ENCODE peak calls at places on chromosomes 12 and 14, in nine cellular contexts. One of them, this sample, is unnamed.

GRCh38 chr14:37480446-37481290 is 114.4 kb downstream of the FOXA1 start:
- DNase-seq in hypothalamus: no peak
- DNase-seq in adipocyte: no peak
- DNase-seq in fibroblast of the aortic adventitia: no peak
- DNase-seq in kidney tubule cell: no peak
- DNase-seq in amygdala: no peak
- DNase-seq in anterior cingulate cortex: no peak
- DNase-seq in H9: no peak
- DNase-seq in HFF-Myc: peak; percentile 33
- DNase-seq in this sample: peak; percentile 4

GRCh38 chr12:51339750-51340149 is 6.7 kb downstream of the CELA1 start:
- DNase-seq in hypothalamus: no peak
- DNase-seq in adipocyte: no peak
- DNase-seq in fibroblast of the aortic adventitia: no peak
- DNase-seq in kidney tubule cell: no peak
- DNase-seq in amygdala: no peak
- DNase-seq in anterior cingulate cortex: no peak
- DNase-seq in H9: no peak
- DNase-seq in HFF-Myc: no peak
- DNase-seq in this sample: no peak

GRCh38 chr12:7122876-7123769 is 5.6 kb downstream of the RBP5 start:
- DNase-seq in hypothalamus: no peak
- DNase-seq in adipocyte: no peak
- DNase-seq in fibroblast of the aortic adventitia: no peak
- DNase-seq in kidney tubule cell: no peak
- DNase-seq in amygdala: no peak
- DNase-seq in anterior cingulate cortex: no peak
- DNase-seq in H9: no peak
- DNase-seq in HFF-Myc: no peak
- DNase-seq in this sample: no peak

GRCh38 chr14:101373690-101374295 is 187.5 kb upstream of the DIO3 start:
- DNase-seq in hypothalamus: no peak
- DNase-seq in adipocyte: no peak
- DNase-seq in fibroblast of the aortic adventitia: no peak
- DNase-seq in kidney tubule cell: no peak
- DNase-seq in amygdala: no peak
- DNase-seq in anterior cingulate cortex: no peak
- DNase-seq in H9: no peak
- DNase-seq in HFF-Myc: no peak
- DNase-seq in this sample: no peak

GRCh38 chr14:58193542-58193941 is 6.4 kb upstream of the ACTR10 start:
- DNase-seq in hypothalamus: no peak
- DNase-seq in adipocyte: no peak
- DNase-seq in fibroblast of the aortic adventitia: no peak
- DNase-seq in kidney tubule cell: peak; percentile 41
- DNase-seq in amygdala: no peak
- DNase-seq in anterior cingulate cortex: no peak
- DNase-seq in H9: no peak
- DNase-seq in HFF-Myc: no peak
- DNase-seq in this sample: peak; percentile 31

GRCh38 chr12:23884909-23885308 is 64.6 kb downstream of the SOX5 start:
- DNase-seq in hypothalamus: no peak
- DNase-seq in adipocyte: no peak
- DNase-seq in fibroblast of the aortic adventitia: no peak
- DNase-seq in kidney tubule cell: no peak
- DNase-seq in amygdala: no peak
- DNase-seq in anterior cingulate cortex: no peak
- DNase-seq in H9: no peak
- DNase-seq in HFF-Myc: no peak
- DNase-seq in this sample: no peak

GRCh38 chr14:54568821-54569591 is 2.1 kb downstream of the SAMD4A start:
- DNase-seq in hypothalamus: no peak
- DNase-seq in adipocyte: peak; percentile 63
- DNase-seq in fibroblast of the aortic adventitia: peak; percentile 32
- DNase-seq in kidney tubule cell: peak; percentile 16
- DNase-seq in amygdala: no peak
- DNase-seq in anterior cingulate cortex: peak; percentile 42
- DNase-seq in H9: no peak
- DNase-seq in HFF-Myc: no peak
- DNase-seq in this sample: peak; percentile 42

GRCh38 chr14:74917646-74918081 is 5.4 kb downstream of the RPS6KL1 start:
- DNase-seq in hypothalamus: peak; percentile 49
- DNase-seq in adipocyte: no peak
- DNase-seq in fibroblast of the aortic adventitia: peak; percentile 42
- DNase-seq in kidney tubule cell: no peak
- DNase-seq in amygdala: no peak
- DNase-seq in anterior cingulate cortex: peak; percentile 28
- DNase-seq in H9: no peak
- DNase-seq in HFF-Myc: no peak
- DNase-seq in this sample: peak; percentile 22

GRCh38 chr12:114918535-114919233 is 234.7 kb upstream of the TBX3 start:
- DNase-seq in hypothalamus: no peak
- DNase-seq in adipocyte: peak; percentile 26
- DNase-seq in fibroblast of the aortic adventitia: peak; percentile 45
- DNase-seq in kidney tubule cell: peak; percentile 58
- DNase-seq in amygdala: no peak
- DNase-seq in anterior cingulate cortex: no peak
- DNase-seq in H9: no peak
- DNase-seq in HFF-Myc: no peak
- DNase-seq in this sample: peak; percentile 96

GRCh38 chr12:29728033-29728432 is 55.7 kb downstream of the TMTC1 start:
- DNase-seq in hypothalamus: no peak
- DNase-seq in adipocyte: no peak
- DNase-seq in fibroblast of the aortic adventitia: no peak
- DNase-seq in kidney tubule cell: no peak
- DNase-seq in amygdala: no peak
- DNase-seq in anterior cingulate cortex: no peak
- DNase-seq in H9: no peak
- DNase-seq in HFF-Myc: no peak
- DNase-seq in this sample: no peak

GRCh38 chr12:58069268-58069967 is 128.1 kb downstream of the ATP23 start:
- DNase-seq in hypothalamus: no peak
- DNase-seq in adipocyte: peak; percentile 93
- DNase-seq in fibroblast of the aortic adventitia: peak; percentile 33
- DNase-seq in kidney tubule cell: no peak
- DNase-seq in amygdala: no peak
- DNase-seq in anterior cingulate cortex: no peak
- DNase-seq in H9: no peak
- DNase-seq in HFF-Myc: no peak
- DNase-seq in this sample: peak; percentile 55

This sample was measured in fibroblast of mammary gland.